ENCODE peak calls at places on chromosomes 13 and 19, in nine cellular contexts. P, K, D, L, Y, O, U, A and I are unnamed samples.

GRCh38 chr13:77595166-77595810 is 59.8 kb downstream of the SCEL start:
- DNase-seq in L (no peak), A (no peak), Y (peak), P (no peak), O (no peak), U (no peak), D (no peak), K (no peak), I (no peak)

GRCh38 chr13:52788011-52788410 is 48.4 kb upstream of the CNMD start:
- DNase-seq in A (no peak), K (no peak), O (no peak), P (no peak), U (no peak), Y (no peak), L (no peak), D (no peak), I (no peak)

GRCh38 chr19:44141191-44142013 is at the start of gene ZNF234:
- DNase-seq in Y (peak), A (peak), O (peak), D (peak), U (peak), P (peak), K (peak), L (peak), I (peak)

GRCh38 chr13:21435710-21436151 is 23.4 kb downstream of the ZDHHC20 start:
- DNase-seq in O (peak), U (peak), D (peak), Y (no peak), P (peak), A (peak), L (peak), K (peak), I (peak)

GRCh38 chr13:34822681-34823080 is 119.4 kb upstream of the NBEA start:
- DNase-seq in L (no peak), U (no peak), Y (no peak), A (no peak), K (no peak), O (no peak), P (no peak), D (no peak), I (no peak)

GRCh38 chr13:73215807-73216206 is 157.0 kb downstream of the KLF5 start:
- DNase-seq in U (no peak), K (no peak), A (no peak), L (peak), D (no peak), P (no peak), O (peak), Y (no peak), I (no peak)

GRCh38 chr13:29684441-29684840 is 89.0 kb upstream of the SLC7A1 start:
- DNase-seq in Y (no peak), P (no peak), A (no peak), L (peak), O (no peak), D (no peak), K (no peak), U (no peak), I (peak)

GRCh38 chr13:95713651-95714050 is 36.7 kb downstream of the DNAJC3 start:
- DNase-seq in U (no peak), O (no peak), Y (no peak), L (no peak), A (no peak), D (peak), K (no peak), P (no peak), I (peak)

GRCh38 chr13:111175372-111175771 is 60.3 kb downstream of the ARHGEF7 start:
- DNase-seq in D (no peak), K (no peak), A (no peak), O (no peak), U (no peak), P (no peak), L (no peak), Y (no peak), I (peak)
- H3K4me3 ChIP-seq in D (no peak), K (no peak), A (no peak), O (no peak), U (no peak), P (no peak), L (no peak), Y (no peak), I (no peak)

DNA sequence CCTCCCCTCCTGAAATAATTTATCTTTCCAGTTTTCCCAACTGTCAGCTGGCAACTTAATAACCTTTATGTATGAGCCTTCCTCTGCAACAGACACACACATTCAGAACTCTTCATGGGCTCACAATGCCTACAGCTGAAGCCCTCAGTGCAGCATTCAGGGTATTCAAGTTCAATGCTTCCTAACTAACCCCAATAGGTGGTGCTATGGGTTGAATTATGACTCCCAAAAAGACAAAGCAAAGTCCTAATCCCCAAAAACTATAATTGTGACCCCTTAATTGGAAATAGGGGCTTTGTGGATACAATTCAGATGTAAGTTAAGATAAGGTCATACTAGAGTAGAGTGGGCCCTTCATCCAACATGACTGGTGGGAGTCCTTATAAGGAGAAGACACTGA is 202.2 kb downstream of the SUCLA2 start:
- DNase-seq in P (no peak), Y (no peak), K (no peak), U (no peak), O (peak), D (peak), A (no peak), L (peak), I (peak)
- TF ChIP-seq CTCF in P (peak), Y (peak), K (no peak), U (no peak), O (peak), D (peak), A (no peak), L (peak), I (peak)

DNA sequence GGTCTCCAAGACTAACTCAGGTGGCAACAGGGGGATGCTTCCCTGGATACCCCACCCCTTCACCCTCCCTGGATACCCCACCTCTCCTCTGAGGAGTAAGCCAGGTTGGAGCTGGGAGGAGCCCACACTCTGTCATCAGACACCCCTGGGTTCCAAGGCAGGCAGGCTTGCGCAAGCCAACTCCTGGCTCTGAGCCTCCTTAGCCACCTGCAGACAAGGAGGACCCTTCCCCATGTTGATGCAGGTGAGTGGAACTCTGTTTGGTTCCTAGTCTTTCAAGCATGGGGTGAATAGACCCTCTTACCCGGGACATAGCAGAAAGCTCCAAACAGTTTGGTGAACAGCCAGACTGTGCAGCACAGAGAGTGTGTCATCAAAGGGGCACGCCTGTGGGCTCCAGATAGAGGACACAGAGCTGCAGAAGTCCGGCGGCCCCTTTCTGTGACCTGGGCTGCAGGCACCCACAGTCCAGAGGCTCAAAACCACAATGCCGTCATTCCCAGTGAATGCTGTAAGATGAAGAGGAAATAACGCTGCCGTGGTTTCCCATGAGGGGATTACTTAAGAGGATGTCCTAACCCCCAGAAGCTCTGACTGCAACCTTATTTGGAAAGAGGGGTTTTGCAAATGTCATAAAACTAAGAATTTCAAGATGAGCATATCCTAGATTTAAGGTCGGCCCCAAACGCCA is 12.1 kb upstream of the HAS1 start:
- DNase-seq in Y (no peak), A (peak), P (peak), D (peak), O (peak), U (no peak), L (peak), K (peak), I (no peak)
- H3K4me3 ChIP-seq in Y (no peak), A (no peak), P (no peak), D (no peak), O (no peak), U (no peak), L (no peak), K (no peak), I (no peak)

GRCh38 chr19:53424968-53425597 is 6.7 kb upstream of the ZNF761 start:
- DNase-seq in U (peak), O (peak), L (peak), Y (peak), D (peak), P (peak), A (peak), K (peak), I (peak)
- TF ChIP-seq CTCF in U (peak), O (peak), L (peak), Y (peak), D (peak), P (peak), A (peak), K (peak), I (peak)

GRCh38 chr19:289651-290538 is 1.3 kb downstream of the PLPP2 start:
- DNase-seq in O (peak), K (no peak), D (no peak), U (no peak), L (peak), Y (no peak), P (peak), A (no peak), I (peak)

GRCh38 chr19:292281-292884 is 1.2 kb upstream of the PLPP2 start:
- DNase-seq in Y (no peak), L (no peak), A (no peak), O (no peak), U (no peak), K (no peak), P (peak), D (no peak), I (no peak)

GRCh38 chr19:290539-291521 is at the start of gene PLPP2:
- DNase-seq in K (no peak), D (peak), U (peak), Y (no peak), P (peak), O (peak), L (peak), A (no peak), I (peak)

GRCh38 chr19:292951-293350 is 1.7 kb upstream of the PLPP2 start:
- DNase-seq in Y (no peak), O (no peak), L (no peak), P (peak), K (no peak), D (no peak), A (no peak), U (no peak), I (no peak)

GRCh38 chr19:291561-292280 is 518 bp upstream of the PLPP2 start:
- DNase-seq in L (no peak), A (no peak), K (no peak), U (no peak), O (no peak), P (peak), Y (no peak), D (no peak), I (peak)
- H3K4me3 ChIP-seq in L (no peak), A (peak), K (peak), U (peak), O (peak), P (peak), Y (no peak), D (peak), I (no peak)

GRCh38 chr13:45623516-45624090 is 8.1 kb upstream of the ERICH6B start:
- DNase-seq in K (no peak), P (no peak), Y (no peak), L (peak), U (no peak), O (peak), D (peak), A (no peak), I (peak)
- TF ChIP-seq CTCF in K (no peak), P (peak), Y (peak), L (peak), U (no peak), O (peak), D (peak), A (peak), I (peak)

GRCh38 chr19:2603320-2603719 is 99.2 kb downstream of the GNG7 start:
- DNase-seq in O (peak), K (peak), L (peak), Y (no peak), D (peak), U (peak), P (peak), A (peak), I (no peak)
- H3K4me3 ChIP-seq in O (no peak), K (peak), L (peak), Y (no peak), D (peak), U (peak), P (no peak), A (peak), I (no peak)

GRCh38 chr13:75537401-75538365 is at the start of gene COMMD6:
- DNase-seq in A (peak), O (peak), U (peak), L (peak), Y (peak), D (peak), K (peak), P (peak), I (peak)
- TF ChIP-seq CTCF in A (peak), O (peak), U (peak), L (peak), Y (no peak), D (no peak), K (peak), P (peak), I (peak)